ENCODE peak calls at places on chromosomes 3 and 15, in eight cellular contexts. A is NCI-H1436, Y is left kidney, R is Caco-2, V is brain microvascular endothelial cell, G is T-helper 9 cell, E is left ventricle myocardium inferior, L is NCI-H2171. N is an unnamed sample.

GRCh38 chr3:17639765-17640164 is 102.7 kb downstream of the TBC1D5 start:
- DNase-seq in A (no peak), R (peak), G (no peak), V (peak), Y (peak), L (no peak), E (no peak), N (no peak)

GRCh38 chr15:50414624-50415023 is 9.6 kb upstream of the USP8 start:
- DNase-seq in L (no peak), A (no peak), G (no peak), R (no peak), E (no peak), V (no peak), Y (no peak), N (no peak)

GRCh38 chr3:52005571-52005986 is 9.9 kb upstream of the RPL29 start:
- DNase-seq in R (no peak), L (no peak), G (no peak), Y (peak), V (peak), A (no peak), E (no peak), N (peak)

GRCh38 chr15:98441599-98441998 is 206.7 kb upstream of the IGF1R start:
- DNase-seq in G (no peak), E (no peak), R (no peak), Y (no peak), A (no peak), V (no peak), L (no peak), N (no peak)

GRCh38 chr3:79329154-79329553 is 438.6 kb downstream of the ROBO1 start:
- DNase-seq in Y (no peak), E (no peak), V (peak), L (peak), A (no peak), R (no peak), G (no peak), N (no peak)

GRCh38 chr3:13323822-13324221 is 96.3 kb downstream of the NUP210 start:
- DNase-seq in L (no peak), Y (no peak), V (no peak), G (no peak), E (no peak), R (no peak), A (no peak), N (no peak)

GRCh38 chr3:182404031-182404430 is 389.3 kb upstream of the ATP11B start:
- DNase-seq in L (no peak), R (no peak), E (no peak), Y (no peak), V (no peak), G (no peak), A (no peak), N (no peak)

GRCh38 chr3:124640907-124641306 is 89.3 kb upstream of the UMPS start:
- DNase-seq in L (no peak), G (no peak), Y (no peak), E (no peak), V (no peak), A (no peak), R (no peak), N (no peak)

GRCh38 chr3:45552031-45552772 is 42.3 kb upstream of the LIMD1 start:
- DNase-seq in R (no peak), E (no peak), Y (no peak), A (no peak), G (no peak), V (no peak), L (no peak), N (no peak)

GRCh38 chr3:71973337-71974030 is 188.5 kb upstream of the PROK2 start:
- DNase-seq in V (no peak), R (no peak), G (no peak), L (no peak), Y (peak), A (no peak), E (no peak), N (peak)

GRCh38 chr15:98677345-98678059 is 29.2 kb downstream of the IGF1R start:
- DNase-seq in A (no peak), V (no peak), Y (no peak), R (no peak), G (no peak), E (no peak), L (no peak), N (no peak)

GRCh38 chr15:59399465-59400102 is 26.9 kb upstream of the MYO1E start:
- DNase-seq in A (no peak), E (no peak), V (no peak), G (no peak), R (no peak), Y (no peak), L (no peak), N (no peak)

GRCh38 chr3:176568189-176568588 is 629.1 kb downstream of the TBL1XR1 start:
- DNase-seq in A (no peak), Y (peak), R (no peak), L (no peak), V (no peak), G (no peak), E (no peak), N (no peak)

GRCh38 chr3:108471346-108471935 is 39.0 kb downstream of the MYH15 start:
- DNase-seq in G (no peak), L (no peak), R (no peak), E (no peak), A (no peak), Y (no peak), V (no peak), N (no peak)

GRCh38 chr15:49145651-49146609 is 9.5 kb downstream of the COPS2 start:
- DNase-seq in R (peak), G (no peak), Y (peak), V (peak), L (peak), E (no peak), A (peak), N (no peak)

GRCh38 chr3:115787818-115788217 is 164.5 kb downstream of the GAP43 start:
- DNase-seq in G (no peak), V (no peak), E (no peak), A (no peak), Y (no peak), R (no peak), L (no peak), N (no peak)

GRCh38 chr3:24704496-24704895 is 209.8 kb upstream of the THRB start:
- DNase-seq in G (no peak), A (no peak), L (peak), Y (no peak), V (no peak), R (no peak), E (no peak), N (no peak)

GRCh38 chr3:67558429-67558828 is 96.0 kb downstream of the SUCLG2 start:
- DNase-seq in Y (no peak), R (no peak), L (no peak), V (no peak), E (no peak), A (no peak), G (no peak), N (no peak)

GRCh38 chr3:117681619-117682018 is 972.0 kb downstream of the TUSC7 start:
- DNase-seq in L (no peak), Y (no peak), A (no peak), R (no peak), V (peak), E (no peak), G (no peak), N (no peak)

GRCh38 chr15:69880616-69881309 is 217.0 kb downstream of the TLE3 start:
- DNase-seq in E (no peak), R (no peak), V (no peak), A (no peak), L (no peak), Y (no peak), G (no peak), N (no peak)